ENCODE peak calls at places on chromosomes 11 and 22, in eight cellular contexts. L is transverse colon, F is astrocyte of the spinal cord, Z is fibroblast of mammary gland, W is tibial artery, B is neural progenitor cell, J is GM12878, M is PC-9. H is an unnamed sample.

GRCh38 chr11:57568330-57568766 is 876 bp upstream of the UBE2L6 start:
- DNase-seq in Z (peak), J (peak), W (peak), M (peak), L (no peak), B (no peak), F (peak), H (peak)

GRCh38 chr11:65662802-65663633 is at the start of gene RELA:
- DNase-seq in J (no peak), F (peak), L (peak), B (peak), W (peak), M (peak), Z (peak), H (peak)

GRCh38 chr22:43743131-43743530 is 69.0 kb downstream of the EFCAB6 start:
- DNase-seq in F (no peak), J (no peak), L (no peak), Z (no peak), W (no peak), M (no peak), B (peak), H (no peak)

GRCh38 chr22:47810505-47811500 is 1048.4 kb downstream of the TBC1D22A start:
- DNase-seq in L (no peak), F (no peak), M (no peak), W (no peak), Z (no peak), J (no peak), B (no peak), H (no peak)

GRCh38 chr22:43147821-43148220 is 3.5 kb upstream of the TSPO start:
- DNase-seq in B (no peak), Z (no peak), F (no peak), L (peak), M (no peak), W (no peak), J (no peak), H (no peak)

GRCh38 chr11:9138612-9139579 is 47.5 kb upstream of the SCUBE2 start:
- DNase-seq in F (peak), W (no peak), J (no peak), M (peak), B (no peak), Z (peak), L (peak), H (peak)

GRCh38 chr11:1502168-1502955 is 15.8 kb upstream of the MOB2 start:
- DNase-seq in Z (no peak), J (no peak), M (no peak), F (no peak), B (peak), W (peak), L (no peak), H (no peak)

GRCh38 chr11:1111545-1112212 is 37.0 kb downstream of the MUC2 start:
- DNase-seq in L (no peak), Z (no peak), B (no peak), J (no peak), F (no peak), M (no peak), W (peak), H (no peak)

GRCh38 chr11:112511271-112511670 is 250.6 kb upstream of the PLET1 start:
- DNase-seq in F (no peak), B (no peak), J (no peak), L (no peak), M (peak), Z (no peak), W (no peak), H (no peak)

GRCh38 chr22:27245056-27245455 is 556.5 kb downstream of the MN1 start:
- DNase-seq in J (no peak), W (no peak), B (no peak), M (no peak), F (no peak), L (no peak), Z (no peak), H (no peak)

GRCh38 chr22:30490399-30490798 is 15.1 kb downstream of the SEC14L4 start:
- DNase-seq in M (no peak), J (no peak), F (no peak), W (no peak), B (peak), L (no peak), Z (no peak), H (no peak)

GRCh38 chr22:19473578-19473977 is 5.4 kb downstream of the UFD1 start:
- DNase-seq in Z (peak), B (no peak), W (no peak), L (no peak), F (no peak), J (no peak), M (no peak), H (no peak)

GRCh38 chr11:36790450-36790849 is 192.4 kb upstream of the RAG2 start:
- DNase-seq in W (no peak), J (no peak), M (no peak), B (peak), F (no peak), L (no peak), Z (no peak), H (no peak)

GRCh38 chr11:1749787-1750351 is 526 bp downstream of the IFITM10 start:
- DNase-seq in L (peak), F (peak), Z (peak), B (no peak), M (no peak), J (no peak), W (peak), H (peak)

GRCh38 chr11:76654310-76654851 is 16.2 kb downstream of the LRRC32 start:
- DNase-seq in M (no peak), L (peak), Z (peak), W (peak), F (peak), B (no peak), J (no peak), H (peak)

GRCh38 chr11:1771273-1771672 is 7.5 kb upstream of the CTSD start:
- DNase-seq in B (no peak), Z (no peak), W (peak), J (no peak), L (peak), M (no peak), F (no peak), H (no peak)

GRCh38 chr11:72719144-72719543 is 33.1 kb downstream of the ARAP1 start:
- DNase-seq in Z (peak), M (no peak), F (no peak), J (no peak), W (no peak), B (no peak), L (no peak), H (peak)

GRCh38 chr11:72720806-72721205 is 31.4 kb downstream of the ARAP1 start:
- DNase-seq in M (no peak), L (no peak), W (no peak), J (no peak), B (no peak), F (no peak), Z (no peak), H (no peak)

GRCh38 chr11:72720047-72720446 is 32.2 kb downstream of the ARAP1 start:
- DNase-seq in W (no peak), F (no peak), B (no peak), Z (no peak), M (no peak), L (no peak), J (no peak), H (no peak)

GRCh38 chr11:72718101-72718501 is 34.1 kb downstream of the ARAP1 start:
- DNase-seq in J (no peak), Z (no peak), B (no peak), L (no peak), M (no peak), F (no peak), W (no peak), H (no peak)

DNA sequence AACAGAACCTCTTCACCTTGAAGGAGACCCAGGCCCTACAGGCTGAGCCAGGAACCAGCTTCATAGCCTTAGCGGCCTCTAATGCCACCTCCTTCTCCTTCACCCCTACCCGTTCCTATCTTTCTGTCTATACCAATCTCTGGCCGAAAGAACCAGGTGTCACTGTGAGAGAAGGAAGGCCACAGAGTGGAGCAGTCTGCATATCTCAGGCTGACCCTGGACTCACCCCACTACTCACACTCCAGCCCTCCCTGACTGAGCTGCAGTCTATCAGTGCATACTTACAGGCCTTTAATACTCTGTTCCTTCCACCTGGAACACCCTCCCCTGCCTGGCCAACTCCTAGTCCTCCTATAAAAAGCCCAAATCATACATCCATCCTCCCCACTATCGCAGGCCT is 32.7 kb downstream of the ARAP1 start:
- DNase-seq in M (no peak), J (no peak), B (no peak), L (no peak), F (no peak), Z (no peak), W (no peak), H (no peak)
- H3K4me3 ChIP-seq in M (no peak), J (peak), B (no peak), L (no peak), F (no peak), Z (no peak), W (peak), H (peak)

GRCh38 chr11:19258651-19259230 is 18.0 kb upstream of the E2F8 start:
- DNase-seq in W (no peak), Z (no peak), B (peak), L (no peak), J (no peak), F (no peak), M (no peak), H (no peak)
- TF ChIP-seq CTCF in W (no peak), Z (no peak), B (no peak), L (no peak), J (no peak), F (no peak), M (no peak), H (no peak)

DNA sequence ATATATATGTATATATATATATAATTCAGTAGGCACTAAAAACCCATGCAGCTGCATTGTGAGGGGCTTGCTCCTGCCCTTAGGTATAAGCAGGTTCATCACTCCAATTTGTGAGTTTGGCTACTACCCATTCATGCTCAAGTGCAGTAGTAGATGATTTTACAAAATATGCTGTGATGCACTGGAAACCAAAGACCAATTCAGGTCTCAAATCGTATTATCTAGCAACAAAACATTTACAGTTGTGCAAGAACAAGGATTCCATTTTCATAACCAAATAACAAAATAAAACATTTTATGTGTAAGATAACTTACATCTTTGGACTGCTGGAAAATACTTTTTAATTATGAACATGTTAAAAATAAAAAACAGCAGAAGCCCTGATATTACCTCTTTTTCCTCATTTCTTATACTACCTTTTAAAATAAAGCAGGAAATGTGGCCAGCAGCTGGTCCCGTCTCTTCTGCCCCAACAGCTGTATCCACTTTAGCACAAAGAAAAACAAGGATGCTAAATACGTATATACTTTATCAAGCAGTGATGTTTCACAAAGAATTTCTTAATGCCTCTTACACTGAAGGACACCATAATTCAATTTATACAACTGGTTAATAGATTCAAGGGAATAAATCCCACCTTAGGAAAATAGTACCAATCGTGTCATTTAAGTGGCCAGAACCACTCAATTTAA is 2.8 kb downstream of the CREBZF start:
- DNase-seq in L (no peak), M (no peak), Z (peak), B (no peak), F (peak), W (no peak), J (no peak), H (peak)
- H3K4me3 ChIP-seq in L (peak), M (peak), Z (peak), B (peak), F (peak), W (peak), J (peak), H (peak)

DNA sequence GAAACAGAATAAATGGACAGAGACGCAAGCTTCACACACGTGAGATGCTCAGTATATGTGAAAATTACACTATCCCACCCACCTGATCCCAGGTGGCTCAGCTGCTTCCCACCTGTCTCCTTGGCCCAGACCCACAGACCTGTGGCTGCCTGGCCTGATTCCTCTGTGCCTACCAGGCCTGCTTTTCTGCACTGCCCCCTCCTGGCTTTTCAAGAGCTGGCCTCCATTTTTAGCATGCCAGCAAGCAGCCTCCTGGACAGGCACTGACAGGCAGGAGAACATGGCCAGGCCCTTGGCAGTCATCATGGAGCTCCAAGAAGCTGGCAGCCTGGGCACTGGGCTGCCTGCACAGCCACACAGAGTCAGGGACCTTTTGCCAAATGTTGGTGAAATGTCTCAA is 79.5 kb upstream of the HMGXB4 start:
- DNase-seq in J (no peak), W (no peak), Z (no peak), M (no peak), L (no peak), B (peak), F (no peak), H (no peak)
- TF ChIP-seq CTCF in J (peak), W (no peak), Z (no peak), M (no peak), L (no peak), B (peak), F (no peak), H (no peak)

DNA sequence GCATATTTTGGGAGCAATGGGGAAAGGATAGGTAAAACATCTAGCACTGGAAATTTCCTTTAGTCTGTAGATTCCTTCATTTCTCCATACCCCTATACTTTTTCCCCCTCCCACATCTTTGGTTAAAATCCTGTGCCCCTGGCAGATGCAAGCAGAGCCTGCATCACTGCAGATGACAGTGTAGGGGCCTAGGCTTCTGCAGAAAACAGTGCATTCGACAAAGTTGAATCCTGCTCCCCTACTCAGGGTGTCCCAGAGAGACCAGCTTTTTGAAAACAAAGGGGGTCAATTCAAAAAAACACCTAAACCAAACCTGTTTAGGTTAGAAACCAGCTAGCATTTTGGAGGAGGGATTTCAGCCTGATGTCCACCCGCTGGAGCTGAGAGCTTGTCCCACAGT is 43.8 kb upstream of the BLID start:
- DNase-seq in L (no peak), W (no peak), J (no peak), B (no peak), M (no peak), Z (no peak), F (no peak), H (no peak)
- H3K4me3 ChIP-seq in L (no peak), W (no peak), J (no peak), B (no peak), M (no peak), Z (no peak), F (no peak), H (peak)

GRCh38 chr22:36323182-36323854 is 64.4 kb downstream of the MYH9 start:
- DNase-seq in B (no peak), J (no peak), L (peak), M (no peak), W (peak), Z (peak), F (peak), H (peak)
- TF ChIP-seq CTCF in B (no peak), J (no peak), L (no peak), M (no peak), W (no peak), Z (no peak), F (no peak), H (peak)

GRCh38 chr11:45331839-45332485 is 45.8 kb upstream of the SYT13 start:
- DNase-seq in M (no peak), B (no peak), J (no peak), Z (peak), F (no peak), W (no peak), L (no peak), H (no peak)

GRCh38 chr11:45333506-45333971 is 47.4 kb upstream of the SYT13 start:
- DNase-seq in L (peak), B (no peak), W (no peak), M (no peak), Z (peak), J (no peak), F (peak), H (peak)

GRCh38 chr11:45332486-45332934 is 46.4 kb upstream of the SYT13 start:
- DNase-seq in Z (peak), J (no peak), W (peak), B (peak), M (no peak), F (peak), L (peak), H (peak)

GRCh38 chr11:45334410-45334809 is 48.3 kb upstream of the SYT13 start:
- DNase-seq in B (no peak), J (no peak), W (no peak), L (no peak), Z (no peak), F (no peak), M (no peak), H (no peak)

GRCh38 chr11:45333023-45333422 is 46.9 kb upstream of the SYT13 start:
- DNase-seq in W (no peak), F (no peak), Z (no peak), M (no peak), J (no peak), L (no peak), B (no peak), H (no peak)
- H3K4me3 ChIP-seq in W (peak), F (no peak), Z (no peak), M (no peak), J (no peak), L (no peak), B (no peak), H (no peak)